ENCODE peak calls at places on chromosomes 5 and 9, in seven cellular contexts. U, L, M, H, V, Y and R are unnamed samples.

GRCh38 chr9:120065151-120065550 is 514.8 kb downstream of the CDK5RAP2 start:
- DNase-seq in H (no peak), V (no peak), U (no peak), Y (no peak), M (no peak), L (no peak), R (no peak)

GRCh38 chr5:90097082-90097477 is 312.5 kb downstream of the CETN3 start:
- DNase-seq in M (no peak), V (no peak), L (no peak), Y (no peak), H (no peak), U (no peak), R (no peak)

GRCh38 chr9:132514011-132514744 is 68.2 kb upstream of the BARHL1 start:
- DNase-seq in U (no peak), V (no peak), M (no peak), H (no peak), Y (no peak), L (no peak), R (no peak)

GRCh38 chr9:3736186-3736585 is 210.4 kb upstream of the RFX3 start:
- DNase-seq in U (no peak), Y (no peak), L (no peak), M (no peak), V (no peak), H (no peak), R (no peak)

GRCh38 chr9:106526805-106527204 is 336.2 kb upstream of the ZNF462 start:
- DNase-seq in U (no peak), L (no peak), M (no peak), Y (no peak), V (no peak), H (no peak), R (no peak)

GRCh38 chr5:181052928-181053759 is 13.1 kb downstream of the BTNL9 start:
- DNase-seq in V (peak), H (peak), Y (peak), U (no peak), L (no peak), M (no peak), R (no peak)

GRCh38 chr9:136596630-136597031 is 50.8 kb upstream of the NOTCH1 start:
- DNase-seq in H (no peak), V (no peak), U (no peak), M (no peak), Y (no peak), L (no peak), R (no peak)

GRCh38 chr9:130810609-130811136 is 24.4 kb upstream of the ABL1 start:
- DNase-seq in V (no peak), Y (no peak), H (no peak), M (no peak), U (no peak), L (no peak), R (no peak)

GRCh38 chr5:172380261-172380991 is 73.9 kb downstream of the SH3PXD2B start:
- DNase-seq in L (no peak), U (no peak), V (no peak), Y (no peak), M (no peak), H (no peak), R (no peak)

GRCh38 chr5:144567416-144567770 is 396.7 kb downstream of the KCTD16 start:
- DNase-seq in V (no peak), Y (no peak), L (no peak), H (no peak), M (no peak), U (no peak), R (peak)

GRCh38 chr5:173954671-173955605 is 34.0 kb upstream of the C5orf47 start:
- DNase-seq in H (no peak), U (no peak), M (peak), L (no peak), V (no peak), Y (no peak), R (no peak)

GRCh38 chr9:87119328-87119881 is 172.1 kb upstream of the GAS1 start:
- DNase-seq in H (no peak), L (no peak), M (peak), V (no peak), Y (no peak), U (peak), R (peak)

GRCh38 chr5:93587919-93588585 is 5.0 kb downstream of the NR2F1 start:
- DNase-seq in H (no peak), L (no peak), Y (no peak), U (no peak), V (no peak), M (no peak), R (no peak)

GRCh38 chr5:154236459-154237375 is 46.2 kb downstream of the GALNT10 start:
- DNase-seq in L (no peak), Y (peak), U (no peak), M (no peak), H (no peak), V (no peak), R (no peak)

GRCh38 chr9:127136880-127137639 is 14.6 kb upstream of the ANGPTL2 start:
- DNase-seq in M (no peak), L (no peak), Y (no peak), V (no peak), H (no peak), U (no peak), R (no peak)

GRCh38 chr9:14585730-14586473 is 107.3 kb downstream of the ZDHHC21 start:
- DNase-seq in H (peak), Y (peak), V (peak), L (no peak), U (no peak), M (no peak), R (no peak)

GRCh38 chr5:166722939-166723338 is 1568.5 kb upstream of the WWC1 start:
- DNase-seq in V (peak), H (no peak), U (no peak), L (no peak), Y (no peak), M (no peak), R (peak)

GRCh38 chr9:128034821-128035764 is 32.0 kb downstream of the NAIF1 start:
- DNase-seq in H (peak), V (peak), Y (peak), M (peak), U (peak), L (peak), R (peak)

GRCh38 chr5:140214831-140215230 is 39.8 kb downstream of the CYSTM1 start:
- DNase-seq in H (no peak), L (no peak), V (no peak), M (no peak), U (no peak), Y (no peak), R (peak)

GRCh38 chr9:2299156-2299842 is 284.2 kb downstream of the SMARCA2 start:
- DNase-seq in V (no peak), H (no peak), M (no peak), L (no peak), U (peak), Y (no peak), R (no peak)

GRCh38 chr5:107618233-107618632 is 52.5 kb downstream of the EFNA5 start:
- DNase-seq in V (no peak), L (no peak), Y (no peak), M (no peak), H (no peak), U (no peak), R (no peak)

GRCh38 chr9:73229543-73229942 is 77.9 kb downstream of the ANXA1 start:
- DNase-seq in U (no peak), V (no peak), Y (no peak), M (no peak), L (no peak), H (no peak), R (no peak)

GRCh38 chr5:13346401-13346800 is 598.1 kb downstream of the DNAH5 start:
- DNase-seq in U (no peak), Y (no peak), V (no peak), L (no peak), H (no peak), M (no peak), R (no peak)

GRCh38 chr5:130963798-130964197 is 201.3 kb downstream of the HINT1 start:
- DNase-seq in V (no peak), H (no peak), Y (no peak), M (no peak), L (no peak), U (no peak), R (peak)

GRCh38 chr5:42952575-42952974 is 87.5 kb downstream of the ANXA2R start:
- DNase-seq in M (no peak), U (no peak), V (no peak), H (no peak), L (no peak), Y (no peak), R (no peak)

GRCh38 chr5:154077692-154078091 is 38.9 kb downstream of the MFAP3 start:
- DNase-seq in L (no peak), H (no peak), U (peak), M (peak), V (no peak), Y (no peak), R (peak)

GRCh38 chr5:44875661-44876250 is 67.0 kb downstream of the MRPS30 start:
- DNase-seq in L (no peak), Y (peak), M (no peak), H (peak), U (no peak), V (peak), R (peak)

GRCh38 chr5:136094189-136094912 is 38.3 kb upstream of the SMAD5 start:
- DNase-seq in U (no peak), Y (no peak), L (no peak), V (no peak), M (no peak), H (no peak), R (no peak)

GRCh38 chr5:10456583-10457562 is 15.2 kb downstream of the ROPN1L start:
- DNase-seq in H (no peak), U (no peak), Y (no peak), V (no peak), L (no peak), M (no peak), R (no peak)

GRCh38 chr9:95381243-95381642 is 63.7 kb upstream of the FANCC start:
- DNase-seq in Y (no peak), M (no peak), L (no peak), U (no peak), V (no peak), H (no peak), R (no peak)

GRCh38 chr5:123511290-123511647 is 708 bp upstream of the CSNK1G3 start:
- DNase-seq in H (no peak), L (no peak), U (no peak), Y (no peak), M (no peak), V (no peak), R (peak)

GRCh38 chr5:142325677-142326479 is 1.1 kb upstream of the SPRY4 start:
- DNase-seq in U (peak), V (no peak), Y (peak), H (no peak), L (no peak), M (peak), R (no peak)

GRCh38 chr5:56402273-56403223 is 169.4 kb upstream of the ANKRD55 start:
- DNase-seq in Y (no peak), L (no peak), M (no peak), V (no peak), H (no peak), U (no peak), R (no peak)

GRCh38 chr5:50666261-50667078 is at the start of gene PARP8:
- DNase-seq in V (peak), M (peak), H (peak), Y (peak), U (peak), L (no peak), R (peak)